ENCODE peak calls at places on chromosomes 2 and 18, in ten cellular contexts. T is activated CD4-positive, alpha-beta T cell treated with anti-CD3 and anti-CD28 coated beads, Interleukin-2, amount 10 ng/mL, durations not matched to agents 7 days and 5 days; D is Calu3; U is fibroblast of mammary gland; V is lower lobe of right lung; M is T-cell; G is choroid plexus epithelial cell; J is frontal cortex; I is NCI-H774; X is lower leg skin. S is an unnamed sample.

GRCh38 chr2:45567974-45568789 is 42.9 kb downstream of the SRBD1 start:
- DNase-seq in T (peak), D (no peak), U (peak), V (no peak), M (peak), G (peak), J (no peak), I (no peak), X (no peak), S (no peak)

GRCh38 chr2:127422631-127423475 is 4.6 kb downstream of the PROC start:
- DNase-seq in T (peak), D (peak), U (no peak), V (peak), M (peak), G (no peak), J (no peak), I (peak), X (peak), S (no peak)

GRCh38 chr18:52700757-52701156 is 360.8 kb downstream of the DCC start:
- DNase-seq in T (no peak), D (no peak), U (no peak), V (no peak), M (no peak), G (no peak), J (no peak), I (no peak), X (no peak), S (no peak)

GRCh38 chr2:106339156-106339555 is 129.1 kb downstream of the RGPD3 start:
- DNase-seq in T (no peak), D (no peak), U (no peak), V (no peak), M (no peak), G (no peak), J (no peak), I (no peak), X (no peak), S (no peak)

GRCh38 chr18:7341581-7342337 is 110.9 kb downstream of the LRRC30 start:
- DNase-seq in T (no peak), D (no peak), U (no peak), V (no peak), M (no peak), G (no peak), J (no peak), I (no peak), X (no peak), S (no peak)

GRCh38 chr2:38076250-38076709 is 329 bp upstream of the CYP1B1 start:
- DNase-seq in T (peak), D (peak), U (peak), V (peak), M (no peak), G (peak), J (peak), I (peak), X (peak), S (peak)

GRCh38 chr2:47616506-47616905 is 166.4 kb upstream of the MSH6 start:
- DNase-seq in T (no peak), D (no peak), U (no peak), V (no peak), M (no peak), G (no peak), J (no peak), I (no peak), X (no peak), S (no peak)

GRCh38 chr2:230751062-230751461 is 38.4 kb downstream of the CAB39 start:
- DNase-seq in T (no peak), D (no peak), U (peak), V (no peak), M (no peak), G (peak), J (no peak), I (no peak), X (no peak), S (no peak)

GRCh38 chr2:196368546-196369225 is 197.3 kb upstream of the STK17B start:
- DNase-seq in T (no peak), D (no peak), U (no peak), V (no peak), M (no peak), G (no peak), J (no peak), I (no peak), X (no peak), S (no peak)

GRCh38 chr2:178194600-178195389 is 483 bp downstream of the OSBPL6 start:
- DNase-seq in T (peak), D (peak), U (peak), V (peak), M (no peak), G (peak), J (peak), I (no peak), X (peak), S (peak)

GRCh38 chr18:59959079-59959478 is 59.3 kb downstream of the PMAIP1 start:
- DNase-seq in T (no peak), D (no peak), U (peak), V (no peak), M (no peak), G (no peak), J (no peak), I (no peak), X (no peak), S (no peak)

GRCh38 chr2:136025057-136025973 is 39.9 kb upstream of the DARS1 start:
- DNase-seq in T (peak), D (peak), U (peak), V (peak), M (no peak), G (peak), J (peak), I (peak), X (no peak), S (peak)

GRCh38 chr2:117179405-117179804 is 635.1 kb upstream of the DDX18 start:
- DNase-seq in T (no peak), D (no peak), U (no peak), V (no peak), M (no peak), G (no peak), J (no peak), I (no peak), X (no peak), S (no peak)

GRCh38 chr2:2744958-2745715 is 414.1 kb upstream of the MYT1L start:
- DNase-seq in T (no peak), D (no peak), U (no peak), V (no peak), M (no peak), G (no peak), J (no peak), I (no peak), X (no peak), S (no peak)

GRCh38 chr2:151774506-151774905 is 40.2 kb upstream of the NEB start:
- DNase-seq in T (no peak), D (no peak), U (peak), V (no peak), M (no peak), G (peak), J (no peak), I (no peak), X (no peak), S (no peak)

GRCh38 chr18:3213231-3214059 is 6.3 kb downstream of the MYOM1 start:
- DNase-seq in T (peak), D (no peak), U (no peak), V (no peak), M (peak), G (peak), J (no peak), I (no peak), X (no peak), S (no peak)

GRCh38 chr2:169828141-169828811 is 1.0 kb downstream of the UBR3 start:
- DNase-seq in T (peak), D (peak), U (peak), V (peak), M (peak), G (peak), J (peak), I (no peak), X (peak), S (no peak)

GRCh38 chr2:200509227-200509607 is 651 bp downstream of the KCTD18 start:
- DNase-seq in T (no peak), D (peak), U (peak), V (no peak), M (peak), G (peak), J (peak), I (no peak), X (no peak), S (no peak)

GRCh38 chr2:19800796-19801195 is 101.0 kb downstream of the TTC32 start:
- DNase-seq in T (no peak), D (no peak), U (no peak), V (no peak), M (no peak), G (no peak), J (no peak), I (no peak), X (peak), S (no peak)

GRCh38 chr2:159684796-159685195 is 27.5 kb upstream of the MARCHF7 start:
- DNase-seq in T (no peak), D (peak), U (peak), V (no peak), M (no peak), G (peak), J (no peak), I (no peak), X (no peak), S (no peak)

GRCh38 chr2:54556659-54557121 is 100.6 kb downstream of the SPTBN1 start:
- DNase-seq in T (no peak), D (no peak), U (peak), V (no peak), M (no peak), G (peak), J (no peak), I (no peak), X (no peak), S (no peak)

GRCh38 chr2:2104331-2104730 is 226.7 kb downstream of the MYT1L start:
- DNase-seq in T (no peak), D (no peak), U (no peak), V (no peak), M (no peak), G (no peak), J (no peak), I (no peak), X (no peak), S (no peak)

GRCh38 chr2:229633546-229633945 is 80.8 kb downstream of the DNER start:
- DNase-seq in T (no peak), D (no peak), U (no peak), V (no peak), M (no peak), G (no peak), J (no peak), I (no peak), X (no peak), S (no peak)

GRCh38 chr2:164388511-164388910 is 232.8 kb downstream of the GRB14 start:
- DNase-seq in T (no peak), D (peak), U (peak), V (no peak), M (no peak), G (peak), J (no peak), I (no peak), X (no peak), S (no peak)

GRCh38 chr2:55164534-55165104 is 67.5 kb downstream of the CLHC1 start:
- DNase-seq in T (no peak), D (no peak), U (no peak), V (no peak), M (no peak), G (peak), J (no peak), I (no peak), X (no peak), S (no peak)

GRCh38 chr2:47119001-47119400 is 36.1 kb downstream of the STPG4 start:
- DNase-seq in T (no peak), D (no peak), U (peak), V (no peak), M (no peak), G (peak), J (no peak), I (no peak), X (no peak), S (no peak)

GRCh38 chr2:186523781-186524180 is 37.7 kb downstream of the ZC3H15 start:
- DNase-seq in T (no peak), D (no peak), U (peak), V (no peak), M (no peak), G (no peak), J (no peak), I (no peak), X (no peak), S (no peak)

GRCh38 chr18:47265197-47265596 is 13.7 kb upstream of the SKOR2 start:
- DNase-seq in T (no peak), D (no peak), U (peak), V (no peak), M (no peak), G (peak), J (no peak), I (no peak), X (no peak), S (no peak)

GRCh38 chr2:142878061-142878741 is 737 bp downstream of the KYNU start:
- DNase-seq in T (no peak), D (no peak), U (no peak), V (no peak), M (no peak), G (no peak), J (no peak), I (no peak), X (no peak), S (no peak)

GRCh38 chr2:64652231-64653173 is 1.2 kb downstream of the SERTAD2 start:
- DNase-seq in T (peak), D (peak), U (peak), V (peak), M (no peak), G (peak), J (peak), I (no peak), X (peak), S (no peak)

GRCh38 chr18:36352384-36352783 is 54.9 kb downstream of the FHOD3 start:
- DNase-seq in T (no peak), D (no peak), U (peak), V (no peak), M (no peak), G (peak), J (no peak), I (no peak), X (no peak), S (no peak)

GRCh38 chr2:10787176-10787968 is 25.2 kb downstream of the PDIA6 start:
- DNase-seq in T (peak), D (no peak), U (peak), V (no peak), M (peak), G (peak), J (no peak), I (no peak), X (no peak), S (no peak)

GRCh38 chr2:175355246-175355645 is 173.7 kb upstream of the ATP5MC3 start:
- DNase-seq in T (no peak), D (no peak), U (no peak), V (no peak), M (no peak), G (no peak), J (no peak), I (no peak), X (no peak), S (no peak)

GRCh38 chr2:31378389-31378788 is 36.2 kb downstream of the XDH start:
- DNase-seq in T (no peak), D (no peak), U (no peak), V (no peak), M (no peak), G (no peak), J (no peak), I (no peak), X (no peak), S (no peak)

GRCh38 chr2:17107875-17108274 is 410.4 kb downstream of the RAD51AP2 start:
- DNase-seq in T (no peak), D (no peak), U (no peak), V (no peak), M (no peak), G (no peak), J (no peak), I (no peak), X (no peak), S (no peak)

GRCh38 chr2:109110185-109110584 is 18.8 kb upstream of the SH3RF3 start:
- DNase-seq in T (no peak), D (no peak), U (no peak), V (no peak), M (no peak), G (no peak), J (no peak), I (no peak), X (no peak), S (no peak)

GRCh38 chr18:59481436-59481835 is 122.4 kb upstream of the LMAN1 start:
- DNase-seq in T (no peak), D (no peak), U (peak), V (no peak), M (no peak), G (peak), J (no peak), I (no peak), X (no peak), S (no peak)

GRCh38 chr18:60191926-60192325 is 180.6 kb downstream of the MC4R start:
- DNase-seq in T (no peak), D (no peak), U (no peak), V (no peak), M (no peak), G (no peak), J (no peak), I (no peak), X (no peak), S (no peak)

S was measured in mucosa of gallbladder.